ENCODE peak calls at places on chromosome 1, in seven cellular contexts. K, S, H, R, M, G and Y are unnamed samples.

GRCh38 chr1:57424231-57425027 is 569 bp upstream of the DAB1 start:
- DNase-seq in R (peak), H (peak), M (no peak), S (no peak), K (no peak), G (no peak), Y (no peak)

GRCh38 chr1:9914603-9914937 is 4.5 kb upstream of the CTNNBIP1 start:
- DNase-seq in K (no peak), M (no peak), R (no peak), G (no peak), H (no peak), S (no peak), Y (no peak)

GRCh38 chr1:209305221-209305954 is 278.1 kb upstream of the CAMK1G start:
- DNase-seq in S (no peak), M (no peak), K (no peak), G (no peak), R (no peak), H (no peak), Y (no peak)

GRCh38 chr1:151435174-151435573 is 24.1 kb downstream of the POGZ start:
- DNase-seq in R (no peak), S (no peak), H (no peak), G (no peak), M (no peak), K (no peak), Y (no peak)

GRCh38 chr1:233019083-233019482 is 68.7 kb downstream of the NTPCR start:
- DNase-seq in G (no peak), M (no peak), K (no peak), H (no peak), S (no peak), R (no peak), Y (no peak)

GRCh38 chr1:86516366-86516765 is 30.5 kb upstream of the CLCA4 start:
- DNase-seq in G (no peak), H (no peak), S (no peak), R (no peak), M (no peak), K (no peak), Y (no peak)

GRCh38 chr1:176801553-176802020 is 338.6 kb downstream of the PAPPA2 start:
- DNase-seq in H (no peak), K (peak), S (no peak), M (no peak), G (no peak), R (peak), Y (no peak)

GRCh38 chr1:68720476-68720875 is 223.6 kb upstream of the DEPDC1 start:
- DNase-seq in K (no peak), S (no peak), R (no peak), M (no peak), G (no peak), H (no peak), Y (no peak)

GRCh38 chr1:944341-945325 is 14.4 kb downstream of the NOC2L start:
- DNase-seq in M (no peak), R (no peak), K (no peak), G (peak), S (no peak), H (peak), Y (no peak)

GRCh38 chr1:166159656-166160055 is 7.1 kb downstream of the FAM78B start:
- DNase-seq in R (no peak), H (no peak), K (no peak), S (no peak), M (no peak), G (no peak), Y (no peak)

GRCh38 chr1:242735323-242735722 is 210.8 kb upstream of the PLD5 start:
- DNase-seq in G (no peak), S (no peak), H (no peak), K (no peak), M (no peak), R (no peak), Y (no peak)

GRCh38 chr1:221878134-221878533 is 136.2 kb upstream of the DUSP10 start:
- DNase-seq in H (no peak), M (no peak), R (no peak), G (no peak), K (no peak), S (peak), Y (no peak)

GRCh38 chr1:16082283-16083038 is 9.0 kb upstream of the FAM131C start:
- DNase-seq in G (peak), H (peak), R (peak), K (no peak), M (peak), S (no peak), Y (no peak)

GRCh38 chr1:52792002-52792401 is 50.6 kb upstream of the ZYG11A start:
- DNase-seq in S (no peak), G (no peak), R (no peak), K (no peak), M (no peak), H (no peak), Y (no peak)

GRCh38 chr1:205676597-205676996 is 3.7 kb downstream of the SLC45A3 start:
- DNase-seq in K (no peak), H (no peak), G (no peak), M (no peak), S (no peak), R (no peak), Y (no peak)

GRCh38 chr1:205676002-205676401 is 4.3 kb downstream of the SLC45A3 start:
- DNase-seq in K (no peak), S (no peak), R (no peak), M (no peak), H (no peak), G (no peak), Y (no peak)

GRCh38 chr1:205678286-205679111 is 1.8 kb downstream of the SLC45A3 start:
- DNase-seq in S (no peak), R (peak), M (no peak), H (peak), K (no peak), G (peak), Y (no peak)

GRCh38 chr1:205675247-205675646 is 5.1 kb downstream of the SLC45A3 start:
- DNase-seq in R (no peak), K (no peak), M (no peak), G (no peak), S (no peak), H (no peak), Y (no peak)

DNA sequence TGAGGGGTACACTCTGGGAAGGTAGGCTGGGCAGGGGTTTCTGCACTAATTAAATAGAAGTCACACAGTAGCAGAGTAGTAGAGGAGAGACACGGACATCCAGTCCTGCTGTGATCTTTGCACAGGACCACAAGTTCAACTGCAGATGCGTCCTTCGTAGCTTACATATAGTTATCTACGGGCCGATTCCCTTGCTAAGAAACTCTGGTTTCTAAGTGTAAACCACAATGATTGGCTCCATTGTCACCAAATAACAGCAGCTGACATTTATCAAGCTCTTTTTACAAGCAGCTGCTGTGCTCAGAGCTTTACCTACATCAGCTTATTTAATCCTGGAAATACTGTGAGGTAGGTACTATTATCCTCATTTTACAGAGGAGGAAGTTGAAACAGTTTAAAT is 3.2 kb downstream of the SLC45A3 start:
- DNase-seq in S (no peak), G (no peak), M (no peak), K (no peak), R (no peak), H (no peak), Y (no peak)
- H3K4me3 ChIP-seq in S (no peak), G (no peak), M (no peak), K (no peak), R (no peak), H (no peak), Y (no peak)

GRCh38 chr1:155083865-155084721 is 5.5 kb downstream of the EFNA3 start:
- DNase-seq in S (no peak), R (peak), K (no peak), H (no peak), G (peak), M (peak), Y (no peak)

GRCh38 chr1:155084722-155085503 is 6.3 kb downstream of the EFNA3 start:
- DNase-seq in S (peak), K (peak), G (peak), R (peak), H (peak), M (peak), Y (peak)

GRCh38 chr1:155081472-155082300 is 3.0 kb downstream of the EFNA3 start:
- DNase-seq in H (no peak), S (no peak), G (no peak), K (no peak), R (peak), M (no peak), Y (no peak)

GRCh38 chr1:155082301-155082940 is 3.8 kb downstream of the EFNA3 start:
- DNase-seq in K (no peak), R (peak), H (no peak), G (no peak), S (no peak), M (no peak), Y (no peak)

DNA sequence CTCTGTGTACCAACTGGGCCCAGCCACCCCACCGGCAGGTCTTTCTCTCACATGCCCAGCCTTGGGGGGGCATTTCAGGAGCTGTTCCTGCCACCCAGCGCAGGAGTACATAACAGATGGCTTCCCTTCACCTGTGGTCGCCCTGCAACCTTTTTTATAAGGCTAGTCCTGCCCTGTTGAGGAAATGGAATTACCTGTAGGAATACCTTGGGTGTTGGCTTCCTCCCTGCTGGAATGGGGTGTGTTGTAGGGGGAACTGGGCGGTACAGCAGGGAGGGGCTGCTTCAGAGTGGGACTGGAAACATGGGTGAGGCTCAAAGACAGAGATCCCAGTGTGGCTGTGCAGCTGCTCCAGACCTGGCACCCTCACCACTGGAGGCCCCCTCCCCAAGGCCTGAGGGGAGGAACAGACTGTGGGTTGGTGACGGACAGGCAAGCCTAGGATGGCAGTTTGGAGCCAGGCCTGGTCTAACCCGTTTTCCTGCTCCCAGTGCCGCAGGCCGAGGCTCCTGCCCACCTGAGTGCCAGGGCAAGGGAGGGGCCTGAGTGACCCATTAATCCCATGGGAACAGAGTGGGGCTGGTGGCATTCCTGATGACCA is 4.4 kb downstream of the EFNA3 start:
- DNase-seq in M (no peak), S (no peak), H (no peak), R (no peak), K (no peak), G (no peak), Y (no peak)
- H3K4me3 ChIP-seq in M (no peak), S (no peak), H (peak), R (no peak), K (no peak), G (no peak), Y (no peak)

GRCh38 chr1:79052829-79053449 is 46.4 kb upstream of the ADGRL4 start:
- DNase-seq in R (no peak), H (no peak), K (no peak), G (no peak), S (peak), M (no peak), Y (no peak)
- H3K4me3 ChIP-seq in R (no peak), H (peak), K (peak), G (no peak), S (peak), M (no peak), Y (peak)

DNA sequence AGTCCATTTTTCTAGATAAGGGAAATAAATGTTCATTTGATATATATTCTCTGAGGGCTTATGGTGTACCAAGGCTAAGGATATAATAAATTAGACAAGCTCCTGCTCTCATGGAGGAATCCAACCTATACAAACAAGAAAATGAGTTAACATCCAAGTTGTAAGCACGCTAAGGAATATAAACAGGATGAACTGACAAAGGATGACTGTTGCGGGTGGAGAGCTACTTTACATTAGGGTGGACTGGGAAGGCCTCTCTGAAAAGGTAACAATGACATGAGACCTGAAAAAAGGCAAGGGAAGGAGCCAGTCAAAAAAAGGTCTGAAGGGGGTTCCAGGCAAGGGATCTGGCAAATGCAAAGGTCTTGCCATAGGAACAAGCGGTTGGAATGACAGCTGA is 3.1 kb downstream of the BCAR3 start:
- DNase-seq in M (no peak), K (no peak), H (no peak), R (no peak), S (no peak), G (no peak), Y (no peak)
- H3K4me3 ChIP-seq in M (no peak), K (no peak), H (no peak), R (no peak), S (no peak), G (no peak), Y (no peak)

DNA sequence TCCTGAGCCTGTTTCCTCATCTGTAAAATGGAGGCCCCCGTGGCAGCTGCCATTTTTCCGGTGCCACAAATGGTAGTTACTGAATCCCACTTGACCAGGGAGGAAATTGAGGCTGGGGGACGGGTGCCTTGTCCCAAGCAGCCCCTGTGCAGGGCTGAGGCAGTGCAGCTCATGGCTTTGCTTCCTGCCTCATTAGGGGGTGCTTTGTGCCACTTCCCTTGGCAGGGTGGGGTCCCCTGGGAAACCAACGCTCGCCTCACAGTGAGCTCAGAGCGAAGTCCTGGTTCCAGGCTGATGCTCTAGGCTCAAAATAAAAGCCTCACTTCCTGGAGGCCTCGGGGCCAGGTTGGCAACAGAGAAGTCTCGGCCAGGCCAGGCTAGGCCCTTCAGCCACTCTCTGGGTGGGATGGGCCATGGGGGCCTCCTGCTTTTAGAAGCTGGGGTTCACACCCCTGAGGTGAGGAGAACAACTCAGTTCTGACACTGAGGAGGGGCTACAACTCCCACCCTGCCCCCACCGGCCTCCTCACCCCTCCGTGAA is 6.8 kb downstream of the LAPTM5 start:
- DNase-seq in M (peak), G (no peak), R (no peak), K (no peak), H (no peak), S (no peak), Y (no peak)
- H3K4me3 ChIP-seq in M (no peak), G (no peak), R (no peak), K (no peak), H (no peak), S (peak), Y (no peak)

DNA sequence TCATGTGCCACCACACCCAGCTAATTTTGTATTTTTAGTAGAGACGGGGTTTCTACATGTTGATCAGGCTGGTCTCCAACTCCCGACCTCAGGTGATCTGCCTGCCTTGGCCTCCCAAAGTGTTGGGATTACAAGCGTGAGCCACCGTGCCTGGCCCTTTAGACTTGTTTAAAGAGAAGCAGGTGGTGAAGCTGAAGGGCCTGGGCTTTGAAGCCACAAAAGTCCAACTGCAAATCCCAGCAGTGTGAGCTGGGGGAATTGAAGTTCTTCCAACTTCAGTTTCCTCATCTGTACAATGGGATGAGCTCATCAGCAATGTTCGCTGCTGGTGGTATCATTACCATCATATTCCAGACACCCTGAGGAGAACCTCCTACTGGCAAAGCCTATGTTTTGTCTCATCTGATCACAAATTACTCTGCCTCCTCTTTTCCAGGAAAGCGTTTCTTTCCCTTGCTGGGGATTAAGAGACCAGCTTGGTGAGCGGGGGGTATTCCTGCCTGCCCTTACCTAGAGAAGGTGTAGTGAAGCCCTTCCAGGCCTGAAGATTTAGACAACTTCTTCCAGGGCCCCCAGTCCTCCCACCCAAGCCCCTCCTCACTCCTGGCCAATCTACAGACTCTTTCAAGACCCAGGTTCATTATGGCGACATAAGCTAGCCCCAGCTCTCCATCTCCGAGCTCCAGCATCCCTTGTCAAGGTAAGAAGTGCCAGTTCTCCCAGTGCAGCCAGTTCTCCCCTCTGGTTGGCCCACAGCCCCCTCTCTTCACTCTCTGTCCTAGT is 2.4 kb upstream of the SHISA4 start:
- DNase-seq in G (no peak), H (no peak), R (no peak), M (no peak), K (no peak), S (no peak), Y (no peak)
- H3K4me3 ChIP-seq in G (no peak), H (no peak), R (no peak), M (no peak), K (no peak), S (no peak), Y (no peak)

GRCh38 chr1:229129306-229130027 is 141.4 kb upstream of the RAB4A start:
- DNase-seq in H (no peak), K (no peak), M (peak), R (no peak), S (no peak), G (no peak), Y (no peak)
- H3K4me3 ChIP-seq in H (no peak), K (no peak), M (no peak), R (no peak), S (no peak), G (no peak), Y (no peak)

GRCh38 chr1:46342084-46342656 is 1.6 kb downstream of the NSUN4 start:
- DNase-seq in S (peak), M (no peak), H (no peak), K (no peak), R (no peak), G (no peak), Y (no peak)
- H3K4me3 ChIP-seq in S (peak), M (no peak), H (no peak), K (no peak), R (no peak), G (no peak), Y (no peak)

DNA sequence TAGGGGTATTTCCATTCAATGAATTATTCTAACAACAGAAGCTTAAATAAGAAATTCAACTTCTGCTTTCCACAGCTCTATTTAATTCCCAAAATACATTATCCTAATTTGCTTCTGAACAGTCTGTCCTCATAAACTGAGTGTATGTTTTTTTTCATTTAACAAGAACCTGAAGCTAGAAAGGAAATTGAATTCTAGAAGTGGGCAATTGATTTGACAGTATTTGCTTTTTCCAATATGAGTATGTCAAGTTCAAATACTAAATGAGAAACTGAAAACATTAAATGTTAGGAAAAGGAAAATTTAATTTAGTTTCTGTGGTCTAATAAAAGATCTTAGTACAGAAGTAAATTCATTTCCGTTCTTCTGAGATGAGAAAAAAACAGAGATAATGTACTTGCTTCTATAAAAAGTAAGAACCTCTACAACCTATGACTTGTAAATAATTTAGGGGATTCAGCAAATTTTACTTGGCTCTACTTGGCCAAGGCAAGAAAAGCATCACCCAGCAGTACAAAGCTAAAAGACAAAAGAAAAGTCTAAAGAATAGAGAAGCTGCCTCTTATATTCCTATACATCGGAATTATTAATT is 31.1 kb downstream of the RAB3GAP2 start:
- DNase-seq in G (no peak), R (no peak), K (no peak), S (no peak), M (no peak), H (no peak), Y (no peak)
- H3K4me3 ChIP-seq in G (no peak), R (no peak), K (no peak), S (no peak), M (no peak), H (no peak), Y (no peak)

DNA sequence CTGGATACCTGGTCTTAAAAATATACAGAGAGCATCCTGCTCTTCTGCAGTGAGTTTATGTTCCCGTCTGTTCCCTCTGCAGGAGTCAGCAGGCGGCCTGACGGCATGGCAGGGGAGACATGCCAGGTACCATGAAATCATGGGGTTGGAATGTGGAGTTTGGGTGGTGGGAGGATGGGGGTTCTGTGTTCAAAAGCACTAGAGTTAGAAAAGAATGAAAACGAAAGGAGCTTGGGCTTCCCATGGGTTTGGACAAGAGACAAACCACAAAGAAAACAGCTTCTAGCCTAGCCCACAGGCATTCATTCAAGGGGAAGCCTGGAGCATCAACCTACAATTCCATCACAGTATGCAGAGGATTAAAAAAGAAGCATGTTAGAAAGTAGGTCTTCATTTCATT is 59.9 kb downstream of the WARS2 start:
- DNase-seq in M (no peak), S (no peak), H (no peak), K (peak), G (no peak), R (no peak), Y (no peak)
- H3K4me3 ChIP-seq in M (no peak), S (no peak), H (no peak), K (peak), G (no peak), R (no peak), Y (peak)